ENCODE peak calls at places on chromosome X, in nine cellular contexts. One of them, this sample, is unnamed.

GRCh38 chrX:115183980-115184379 is 5.2 kb upstream of the RBMXL3 start:
- DNase-seq in tibial nerve: no peak
- DNase-seq in activated CD4-positive, alpha-beta T cell treated with anti-CD3 and anti-CD28 coated beads for 48 hours: no peak
- DNase-seq in CD4-positive, alpha-beta memory T cell: no peak
- DNase-seq in HCEC 1CT: peak; percentile 64
- DNase-seq in Daoy: no peak
- DNase-seq in activated T-cell treated with anti-CD3 and anti-CD28 coated beads, Interleukin-2, amount 50 U/mL, for 1 hour: no peak
- DNase-seq in NCI-H82: no peak
- DNase-seq in endothelial cell of umbilical vein: no peak
- DNase-seq in this sample: no peak

GRCh38 chrX:20711366-20711765 is 444.7 kb upstream of the RPS6KA3 start:
- DNase-seq in tibial nerve: no peak
- DNase-seq in activated CD4-positive, alpha-beta T cell treated with anti-CD3 and anti-CD28 coated beads for 48 hours: no peak
- DNase-seq in CD4-positive, alpha-beta memory T cell: no peak
- DNase-seq in HCEC 1CT: no peak
- DNase-seq in Daoy: no peak
- DNase-seq in activated T-cell treated with anti-CD3 and anti-CD28 coated beads, Interleukin-2, amount 50 U/mL, for 1 hour: no peak
- DNase-seq in NCI-H82: no peak
- DNase-seq in endothelial cell of umbilical vein: no peak
- DNase-seq in this sample: no peak

GRCh38 chrX:132022115-132022862 is 813 bp upstream of the STK26 start:
- DNase-seq in tibial nerve: no peak
- DNase-seq in activated CD4-positive, alpha-beta T cell treated with anti-CD3 and anti-CD28 coated beads for 48 hours: peak; percentile 21
- DNase-seq in CD4-positive, alpha-beta memory T cell: peak; percentile 40
- DNase-seq in HCEC 1CT: peak; percentile 16
- DNase-seq in Daoy: no peak
- DNase-seq in activated T-cell treated with anti-CD3 and anti-CD28 coated beads, Interleukin-2, amount 50 U/mL, for 1 hour: no peak
- DNase-seq in NCI-H82: peak; percentile 56
- DNase-seq in endothelial cell of umbilical vein: peak; percentile 29
- DNase-seq in this sample: no peak

GRCh38 chrX:44876076-44876475 is 3.1 kb downstream of the KDM6A start:
- DNase-seq in tibial nerve: no peak
- DNase-seq in activated CD4-positive, alpha-beta T cell treated with anti-CD3 and anti-CD28 coated beads for 48 hours: no peak
- DNase-seq in CD4-positive, alpha-beta memory T cell: no peak
- DNase-seq in HCEC 1CT: peak; percentile 24
- DNase-seq in Daoy: no peak
- DNase-seq in activated T-cell treated with anti-CD3 and anti-CD28 coated beads, Interleukin-2, amount 50 U/mL, for 1 hour: no peak
- DNase-seq in NCI-H82: no peak
- DNase-seq in endothelial cell of umbilical vein: peak; percentile 3
- DNase-seq in this sample: no peak

GRCh38 chrX:74015379-74016019 is 288.5 kb upstream of the ZCCHC13 start:
- DNase-seq in tibial nerve: peak; percentile 36
- DNase-seq in activated CD4-positive, alpha-beta T cell treated with anti-CD3 and anti-CD28 coated beads for 48 hours: peak; percentile 56
- DNase-seq in CD4-positive, alpha-beta memory T cell: peak; percentile 69
- DNase-seq in HCEC 1CT: peak; percentile 30
- DNase-seq in Daoy: peak; percentile 55
- DNase-seq in activated T-cell treated with anti-CD3 and anti-CD28 coated beads, Interleukin-2, amount 50 U/mL, for 1 hour: peak; percentile 62
- DNase-seq in NCI-H82: peak; percentile 84
- DNase-seq in endothelial cell of umbilical vein: peak; percentile 70
- DNase-seq in this sample: peak; percentile 69

GRCh38 chrX:10166731-10167149 is 10.0 kb downstream of the CLCN4 start:
- DNase-seq in tibial nerve: no peak
- DNase-seq in activated CD4-positive, alpha-beta T cell treated with anti-CD3 and anti-CD28 coated beads for 48 hours: peak; percentile 32
- DNase-seq in CD4-positive, alpha-beta memory T cell: no peak
- DNase-seq in HCEC 1CT: no peak
- DNase-seq in Daoy: peak; percentile 57
- DNase-seq in activated T-cell treated with anti-CD3 and anti-CD28 coated beads, Interleukin-2, amount 50 U/mL, for 1 hour: no peak
- DNase-seq in NCI-H82: no peak
- DNase-seq in endothelial cell of umbilical vein: no peak
- DNase-seq in this sample: no peak

GRCh38 chrX:13087322-13088154 is 43.1 kb upstream of the FAM9C start:
- DNase-seq in tibial nerve: no peak
- DNase-seq in activated CD4-positive, alpha-beta T cell treated with anti-CD3 and anti-CD28 coated beads for 48 hours: peak; percentile 67
- DNase-seq in CD4-positive, alpha-beta memory T cell: peak; percentile 93
- DNase-seq in HCEC 1CT: peak; percentile 12
- DNase-seq in Daoy: peak; percentile 59
- DNase-seq in activated T-cell treated with anti-CD3 and anti-CD28 coated beads, Interleukin-2, amount 50 U/mL, for 1 hour: peak; percentile 54
- DNase-seq in NCI-H82: no peak
- DNase-seq in endothelial cell of umbilical vein: peak; percentile 52
- DNase-seq in this sample: no peak

GRCh38 chrX:68440940-68441339 is 7.6 kb upstream of the OPHN1 start:
- DNase-seq in tibial nerve: peak; percentile 75
- DNase-seq in activated CD4-positive, alpha-beta T cell treated with anti-CD3 and anti-CD28 coated beads for 48 hours: no peak
- DNase-seq in CD4-positive, alpha-beta memory T cell: no peak
- DNase-seq in HCEC 1CT: peak; percentile 28
- DNase-seq in Daoy: peak; percentile 60
- DNase-seq in activated T-cell treated with anti-CD3 and anti-CD28 coated beads, Interleukin-2, amount 50 U/mL, for 1 hour: no peak
- DNase-seq in NCI-H82: peak; percentile 80
- DNase-seq in endothelial cell of umbilical vein: peak; percentile 85
- DNase-seq in this sample: peak; percentile 78

GRCh38 chrX:53395605-53396298 is 26.7 kb downstream of the SMC1A start:
- DNase-seq in tibial nerve: no peak
- DNase-seq in activated CD4-positive, alpha-beta T cell treated with anti-CD3 and anti-CD28 coated beads for 48 hours: no peak
- DNase-seq in CD4-positive, alpha-beta memory T cell: no peak
- DNase-seq in HCEC 1CT: no peak
- DNase-seq in Daoy: no peak
- DNase-seq in activated T-cell treated with anti-CD3 and anti-CD28 coated beads, Interleukin-2, amount 50 U/mL, for 1 hour: no peak
- DNase-seq in NCI-H82: no peak
- DNase-seq in endothelial cell of umbilical vein: no peak
- DNase-seq in this sample: no peak

GRCh38 chrX:147838465-147839131 is 73.1 kb upstream of the FMR1 start:
- DNase-seq in tibial nerve: no peak
- DNase-seq in activated CD4-positive, alpha-beta T cell treated with anti-CD3 and anti-CD28 coated beads for 48 hours: no peak
- DNase-seq in CD4-positive, alpha-beta memory T cell: no peak
- DNase-seq in HCEC 1CT: no peak
- DNase-seq in Daoy: no peak
- DNase-seq in activated T-cell treated with anti-CD3 and anti-CD28 coated beads, Interleukin-2, amount 50 U/mL, for 1 hour: no peak
- DNase-seq in NCI-H82: peak; percentile 8
- DNase-seq in endothelial cell of umbilical vein: no peak
- DNase-seq in this sample: no peak

GRCh38 chrX:83759872-83760271 is 101.1 kb upstream of the CYLC1 start:
- DNase-seq in tibial nerve: no peak
- DNase-seq in activated CD4-positive, alpha-beta T cell treated with anti-CD3 and anti-CD28 coated beads for 48 hours: no peak
- DNase-seq in CD4-positive, alpha-beta memory T cell: no peak
- DNase-seq in HCEC 1CT: no peak
- DNase-seq in Daoy: no peak
- DNase-seq in activated T-cell treated with anti-CD3 and anti-CD28 coated beads, Interleukin-2, amount 50 U/mL, for 1 hour: no peak
- DNase-seq in NCI-H82: peak; percentile 77
- DNase-seq in endothelial cell of umbilical vein: no peak
- DNase-seq in this sample: no peak

GRCh38 chrX:51395807-51396728 is 63.4 kb downstream of the NUDT10 start:
- DNase-seq in tibial nerve: no peak
- DNase-seq in activated CD4-positive, alpha-beta T cell treated with anti-CD3 and anti-CD28 coated beads for 48 hours: peak; percentile 63
- DNase-seq in CD4-positive, alpha-beta memory T cell: peak; percentile 72
- DNase-seq in HCEC 1CT: no peak
- DNase-seq in Daoy: peak; percentile 28
- DNase-seq in activated T-cell treated with anti-CD3 and anti-CD28 coated beads, Interleukin-2, amount 50 U/mL, for 1 hour: peak; percentile 66
- DNase-seq in NCI-H82: peak; percentile 39
- DNase-seq in endothelial cell of umbilical vein: no peak
- DNase-seq in this sample: peak; percentile 36

GRCh38 chrX:45850197-45850774 is 649.6 kb upstream of the DIPK2B start:
- DNase-seq in tibial nerve: no peak
- DNase-seq in activated CD4-positive, alpha-beta T cell treated with anti-CD3 and anti-CD28 coated beads for 48 hours: peak; percentile 46
- DNase-seq in CD4-positive, alpha-beta memory T cell: peak; percentile 33
- DNase-seq in HCEC 1CT: no peak
- DNase-seq in Daoy: peak; percentile 17
- DNase-seq in activated T-cell treated with anti-CD3 and anti-CD28 coated beads, Interleukin-2, amount 50 U/mL, for 1 hour: peak; percentile 34
- DNase-seq in NCI-H82: peak; percentile 61
- DNase-seq in endothelial cell of umbilical vein: peak; percentile 28
- DNase-seq in this sample: no peak

GRCh38 chrX:7330971-7331746 is 183.2 kb upstream of the PUDP start:
- DNase-seq in tibial nerve: peak; percentile 26
- DNase-seq in activated CD4-positive, alpha-beta T cell treated with anti-CD3 and anti-CD28 coated beads for 48 hours: no peak
- DNase-seq in CD4-positive, alpha-beta memory T cell: no peak
- DNase-seq in HCEC 1CT: peak; percentile 85
- DNase-seq in Daoy: no peak
- DNase-seq in activated T-cell treated with anti-CD3 and anti-CD28 coated beads, Interleukin-2, amount 50 U/mL, for 1 hour: no peak
- DNase-seq in NCI-H82: no peak
- DNase-seq in endothelial cell of umbilical vein: no peak
- DNase-seq in this sample: peak; percentile 9

GRCh38 chrX:31199051-31199769 is 127.4 kb upstream of the FTHL17 start:
- DNase-seq in tibial nerve: no peak
- DNase-seq in activated CD4-positive, alpha-beta T cell treated with anti-CD3 and anti-CD28 coated beads for 48 hours: no peak
- DNase-seq in CD4-positive, alpha-beta memory T cell: no peak
- DNase-seq in HCEC 1CT: peak; percentile 64
- DNase-seq in Daoy: no peak
- DNase-seq in activated T-cell treated with anti-CD3 and anti-CD28 coated beads, Interleukin-2, amount 50 U/mL, for 1 hour: no peak
- DNase-seq in NCI-H82: no peak
- DNase-seq in endothelial cell of umbilical vein: peak; percentile 59
- DNase-seq in this sample: peak; percentile 62

GRCh38 chrX:93874554-93874953 is 200.5 kb downstream of the FAM133A start:
- DNase-seq in tibial nerve: peak; percentile 19
- DNase-seq in activated CD4-positive, alpha-beta T cell treated with anti-CD3 and anti-CD28 coated beads for 48 hours: no peak
- DNase-seq in CD4-positive, alpha-beta memory T cell: no peak
- DNase-seq in HCEC 1CT: no peak
- DNase-seq in Daoy: no peak
- DNase-seq in activated T-cell treated with anti-CD3 and anti-CD28 coated beads, Interleukin-2, amount 50 U/mL, for 1 hour: no peak
- DNase-seq in NCI-H82: peak; percentile 67
- DNase-seq in endothelial cell of umbilical vein: no peak
- DNase-seq in this sample: peak; percentile 21

GRCh38 chrX:9532349-9532748 is 67.5 kb downstream of the TBL1X start:
- DNase-seq in tibial nerve: no peak
- DNase-seq in activated CD4-positive, alpha-beta T cell treated with anti-CD3 and anti-CD28 coated beads for 48 hours: no peak
- DNase-seq in CD4-positive, alpha-beta memory T cell: no peak
- DNase-seq in HCEC 1CT: no peak
- DNase-seq in Daoy: no peak
- DNase-seq in activated T-cell treated with anti-CD3 and anti-CD28 coated beads, Interleukin-2, amount 50 U/mL, for 1 hour: no peak
- DNase-seq in NCI-H82: no peak
- DNase-seq in endothelial cell of umbilical vein: no peak
- DNase-seq in this sample: no peak

This sample was measured in adrenal gland.